ENCODE peak calls at places on chromosome 6, in six cellular contexts. One of them, this sample, is unnamed.
A peak's percentile ranks its signal among the peaks of the same experiment; 100 is the strongest.

GRCh38 chr6:57262491-57262890 is 40.4 kb upstream of the RAB23 start:
- DNase-seq in omental fat pad: no peak
- DNase-seq in fibroblast of lung: peak; percentile 73
- DNase-seq in right atrium auricular region: peak; percentile 87
- DNase-seq in GM12865: no peak
- DNase-seq in upper lobe of right lung: no peak
- DNase-seq in this sample: no peak

GRCh38 chr6:15761045-15761502 is 98.2 kb upstream of the DTNBP1 start:
- DNase-seq in right atrium auricular region: no peak
- DNase-seq in GM12865: no peak
- DNase-seq in fibroblast of lung: no peak
- DNase-seq in omental fat pad: no peak
- DNase-seq in upper lobe of right lung: no peak
- DNase-seq in this sample: no peak

GRCh38 chr6:53264915-53265615 is 83.7 kb downstream of the ELOVL5 start:
- DNase-seq in omental fat pad: no peak
- DNase-seq in right atrium auricular region: no peak
- DNase-seq in upper lobe of right lung: no peak
- DNase-seq in fibroblast of lung: no peak
- DNase-seq in GM12865: no peak
- DNase-seq in this sample: no peak

GRCh38 chr6:7432391-7433207 is 43.0 kb downstream of the RIOK1 start:
- DNase-seq in omental fat pad: no peak
- DNase-seq in upper lobe of right lung: no peak
- DNase-seq in fibroblast of lung: no peak
- DNase-seq in right atrium auricular region: no peak
- DNase-seq in GM12865: no peak
- DNase-seq in this sample: no peak

GRCh38 chr6:108699290-108700041 is 138.7 kb downstream of the FOXO3 start:
- DNase-seq in omental fat pad: no peak
- DNase-seq in upper lobe of right lung: no peak
- DNase-seq in fibroblast of lung: no peak
- DNase-seq in right atrium auricular region: peak; percentile 66
- DNase-seq in GM12865: no peak
- DNase-seq in this sample: no peak

GRCh38 chr6:53282234-53282633 is 66.5 kb downstream of the ELOVL5 start:
- DNase-seq in upper lobe of right lung: no peak
- DNase-seq in omental fat pad: no peak
- DNase-seq in fibroblast of lung: no peak
- DNase-seq in GM12865: no peak
- DNase-seq in right atrium auricular region: no peak
- DNase-seq in this sample: no peak

GRCh38 chr6:155171109-155171746 is 92.6 kb upstream of the CLDN20 start:
- DNase-seq in fibroblast of lung: peak; percentile 95
- DNase-seq in omental fat pad: no peak
- DNase-seq in upper lobe of right lung: no peak
- DNase-seq in right atrium auricular region: peak; percentile 91
- DNase-seq in GM12865: peak; percentile 91
- DNase-seq in this sample: peak; percentile 65

GRCh38 chr6:118660218-118660569 is 8.8 kb upstream of the CEP85L start:
- DNase-seq in omental fat pad: no peak
- DNase-seq in upper lobe of right lung: no peak
- DNase-seq in GM12865: no peak
- DNase-seq in right atrium auricular region: no peak
- DNase-seq in fibroblast of lung: no peak
- DNase-seq in this sample: peak; percentile 7

GRCh38 chr6:160254467-160255312 is 3.9 kb downstream of the SLC22A2 start:
- DNase-seq in upper lobe of right lung: no peak
- DNase-seq in fibroblast of lung: no peak
- DNase-seq in right atrium auricular region: no peak
- DNase-seq in omental fat pad: no peak
- DNase-seq in GM12865: no peak
- DNase-seq in this sample: peak; percentile 86

GRCh38 chr6:44627091-44627878 is 239.8 kb downstream of the CDC5L start:
- DNase-seq in omental fat pad: no peak
- DNase-seq in upper lobe of right lung: peak; percentile 77
- DNase-seq in fibroblast of lung: no peak
- DNase-seq in right atrium auricular region: no peak
- DNase-seq in GM12865: peak; percentile 5
- DNase-seq in this sample: no peak

GRCh38 chr6:36906539-36906938 is 20.8 kb downstream of the C6orf89 start:
- DNase-seq in upper lobe of right lung: peak; percentile 83
- DNase-seq in GM12865: no peak
- DNase-seq in right atrium auricular region: no peak
- DNase-seq in omental fat pad: no peak
- DNase-seq in fibroblast of lung: no peak
- DNase-seq in this sample: no peak

GRCh38 chr6:45417461-45417860 is 39.7 kb upstream of the SUPT3H start:
- DNase-seq in fibroblast of lung: no peak
- DNase-seq in GM12865: no peak
- DNase-seq in right atrium auricular region: no peak
- DNase-seq in omental fat pad: no peak
- DNase-seq in upper lobe of right lung: no peak
- DNase-seq in this sample: no peak

GRCh38 chr6:72245565-72245964 is 359.2 kb downstream of the RIMS1 start:
- DNase-seq in fibroblast of lung: peak; percentile 41
- DNase-seq in upper lobe of right lung: no peak
- DNase-seq in omental fat pad: no peak
- DNase-seq in right atrium auricular region: no peak
- DNase-seq in GM12865: no peak
- DNase-seq in this sample: no peak

GRCh38 chr6:138086573-138087196 is 20.5 kb downstream of the PERP start:
- DNase-seq in fibroblast of lung: peak; percentile 74
- DNase-seq in GM12865: no peak
- DNase-seq in omental fat pad: no peak
- DNase-seq in right atrium auricular region: no peak
- DNase-seq in upper lobe of right lung: no peak
- DNase-seq in this sample: peak; percentile 65

GRCh38 chr6:142013286-142013685 is 119.4 kb upstream of the GJE1 start:
- DNase-seq in right atrium auricular region: no peak
- DNase-seq in omental fat pad: no peak
- DNase-seq in upper lobe of right lung: no peak
- DNase-seq in fibroblast of lung: peak; percentile 94
- DNase-seq in GM12865: peak; percentile 10
- DNase-seq in this sample: no peak

GRCh38 chr6:107479089-107479690 is 10.7 kb upstream of the SOBP start:
- DNase-seq in fibroblast of lung: no peak
- DNase-seq in right atrium auricular region: no peak
- DNase-seq in upper lobe of right lung: no peak
- DNase-seq in GM12865: no peak
- DNase-seq in omental fat pad: no peak
- DNase-seq in this sample: no peak

GRCh38 chr6:39731565-39731964 is 6.4 kb upstream of the KIF6 start:
- DNase-seq in right atrium auricular region: no peak
- DNase-seq in fibroblast of lung: no peak
- DNase-seq in omental fat pad: no peak
- DNase-seq in GM12865: no peak
- DNase-seq in upper lobe of right lung: no peak
- DNase-seq in this sample: no peak
- TF ChIP-seq CTCF in right atrium auricular region: no peak
- TF ChIP-seq CTCF in fibroblast of lung: peak; percentile 23
- TF ChIP-seq CTCF in omental fat pad: no peak
- TF ChIP-seq CTCF in GM12865: no peak
- TF ChIP-seq CTCF in upper lobe of right lung: no peak
- TF ChIP-seq CTCF in this sample: no peak

DNA sequence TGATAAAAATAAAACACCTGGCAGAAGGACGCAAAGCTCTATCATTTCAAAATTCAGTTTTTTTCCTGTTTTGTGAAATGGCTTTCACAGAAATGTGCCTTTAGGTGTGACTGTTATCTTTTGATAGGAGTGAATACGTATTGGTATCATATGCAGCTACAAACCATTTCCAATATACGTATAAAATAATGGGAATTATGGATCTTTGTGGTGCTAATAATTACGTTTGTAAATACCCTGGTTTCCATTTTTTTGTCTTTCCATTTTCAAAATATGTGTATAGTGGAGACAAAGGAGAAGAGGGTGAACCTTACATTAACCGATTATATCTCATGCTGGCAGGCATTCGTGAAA is 108.7 kb upstream of the GMDS start:
- DNase-seq in upper lobe of right lung: no peak
- DNase-seq in GM12865: no peak
- DNase-seq in omental fat pad: no peak
- DNase-seq in right atrium auricular region: no peak
- DNase-seq in fibroblast of lung: no peak
- DNase-seq in this sample: no peak
- TF ChIP-seq CTCF in upper lobe of right lung: no peak
- TF ChIP-seq CTCF in GM12865: no peak
- TF ChIP-seq CTCF in omental fat pad: no peak
- TF ChIP-seq CTCF in right atrium auricular region: no peak
- TF ChIP-seq CTCF in fibroblast of lung: no peak
- TF ChIP-seq CTCF in this sample: no peak

DNA sequence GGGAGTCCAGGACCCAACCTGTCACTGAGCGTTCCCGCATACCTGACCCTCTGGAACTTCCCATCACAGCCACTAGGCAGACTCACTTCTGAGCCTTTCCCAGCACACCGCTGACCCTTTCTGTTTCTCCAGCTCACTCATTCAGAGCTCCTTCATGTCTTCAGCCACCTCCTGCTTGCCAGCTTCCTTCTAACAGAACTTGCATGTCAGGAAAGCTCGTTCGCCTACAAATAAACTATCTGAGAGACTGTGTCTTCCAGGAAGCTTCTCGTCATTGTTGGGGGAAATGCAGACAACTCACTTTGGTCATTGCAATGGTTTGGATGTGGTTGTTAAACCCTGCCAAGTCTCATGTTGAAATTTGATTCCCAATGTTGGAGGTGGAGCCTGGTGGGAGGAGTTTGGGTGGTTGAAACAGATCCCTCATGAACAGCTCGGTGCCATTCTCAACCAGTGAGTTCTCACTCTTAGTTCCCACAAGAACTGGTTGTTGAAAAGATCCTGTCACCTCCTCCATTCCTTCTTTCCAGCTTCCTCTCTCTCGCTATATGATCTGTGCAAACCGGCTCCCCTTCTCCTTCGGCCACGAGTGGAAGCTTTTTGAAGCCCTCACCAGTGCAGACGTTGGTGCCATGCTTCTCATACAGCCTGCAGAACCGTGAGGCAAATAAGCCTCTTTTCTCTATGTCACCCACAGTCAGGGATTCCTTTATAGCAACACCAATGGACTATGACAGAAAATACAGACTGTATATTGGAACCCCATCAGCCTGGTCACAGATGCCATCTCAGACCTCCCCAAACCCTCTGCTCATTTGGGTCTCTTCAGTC is 1.4 kb upstream of the MUC21 start:
- DNase-seq in upper lobe of right lung: no peak
- DNase-seq in fibroblast of lung: peak; percentile 87
- DNase-seq in GM12865: no peak
- DNase-seq in omental fat pad: no peak
- DNase-seq in right atrium auricular region: no peak
- DNase-seq in this sample: peak; percentile 58
- TF ChIP-seq CTCF in upper lobe of right lung: peak; percentile 25
- TF ChIP-seq CTCF in fibroblast of lung: peak; percentile 35
- TF ChIP-seq CTCF in GM12865: no peak
- TF ChIP-seq CTCF in omental fat pad: no peak
- TF ChIP-seq CTCF in right atrium auricular region: no peak
- TF ChIP-seq CTCF in this sample: no peak

DNA sequence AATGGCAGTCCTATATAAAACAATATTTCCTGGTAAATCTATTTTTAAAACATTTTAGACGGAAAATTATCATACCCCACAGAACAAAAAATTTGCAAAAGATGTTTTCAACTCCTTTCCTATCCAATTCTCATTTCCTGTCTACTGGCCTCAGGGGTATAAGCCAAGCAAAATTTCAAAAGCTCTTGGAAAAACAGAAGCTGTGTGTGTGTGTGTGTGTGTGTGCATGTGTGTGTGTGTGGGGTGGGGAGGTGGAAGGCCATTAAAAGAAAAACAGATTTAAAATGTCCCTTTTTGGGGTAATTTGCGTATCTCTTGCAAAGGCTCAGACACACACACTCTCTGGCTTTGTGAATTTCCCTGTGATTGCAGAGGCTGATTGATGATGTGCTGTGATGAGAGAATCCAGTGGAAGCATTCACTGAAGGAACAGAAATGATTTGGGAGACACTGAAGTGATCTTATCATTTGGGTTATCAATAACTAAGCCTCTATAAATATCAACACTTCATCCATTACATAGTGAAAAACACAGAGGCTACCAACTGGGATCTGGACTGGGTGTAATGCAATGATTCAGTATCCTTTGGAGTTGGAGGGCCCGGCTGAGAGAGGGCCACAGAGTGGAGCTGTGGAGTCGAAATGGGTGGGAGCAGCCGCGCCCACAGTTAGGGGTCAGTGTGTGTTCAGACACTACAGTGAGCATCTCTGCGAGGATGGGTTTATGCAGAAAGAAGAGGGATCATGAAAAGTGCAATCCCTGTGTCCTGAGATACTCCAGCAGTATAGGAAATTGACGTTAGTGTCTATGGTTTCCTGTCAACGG is 106.8 kb upstream of the PREP start:
- DNase-seq in right atrium auricular region: no peak
- DNase-seq in upper lobe of right lung: no peak
- DNase-seq in fibroblast of lung: peak; percentile 35
- DNase-seq in omental fat pad: no peak
- DNase-seq in GM12865: no peak
- DNase-seq in this sample: no peak
- TF ChIP-seq CTCF in right atrium auricular region: peak; percentile 11
- TF ChIP-seq CTCF in upper lobe of right lung: no peak
- TF ChIP-seq CTCF in fibroblast of lung: peak; percentile 44
- TF ChIP-seq CTCF in omental fat pad: no peak
- TF ChIP-seq CTCF in GM12865: no peak
- TF ChIP-seq CTCF in this sample: no peak

GRCh38 chr6:102216232-102216631 is 822.7 kb downstream of the GRIK2 start:
- DNase-seq in omental fat pad: no peak
- DNase-seq in GM12865: no peak
- DNase-seq in fibroblast of lung: no peak
- DNase-seq in right atrium auricular region: no peak
- DNase-seq in upper lobe of right lung: no peak
- DNase-seq in this sample: no peak
- TF ChIP-seq CTCF in omental fat pad: no peak
- TF ChIP-seq CTCF in GM12865: no peak
- TF ChIP-seq CTCF in fibroblast of lung: no peak
- TF ChIP-seq CTCF in right atrium auricular region: no peak
- TF ChIP-seq CTCF in upper lobe of right lung: no peak
- TF ChIP-seq CTCF in this sample: no peak

DNA sequence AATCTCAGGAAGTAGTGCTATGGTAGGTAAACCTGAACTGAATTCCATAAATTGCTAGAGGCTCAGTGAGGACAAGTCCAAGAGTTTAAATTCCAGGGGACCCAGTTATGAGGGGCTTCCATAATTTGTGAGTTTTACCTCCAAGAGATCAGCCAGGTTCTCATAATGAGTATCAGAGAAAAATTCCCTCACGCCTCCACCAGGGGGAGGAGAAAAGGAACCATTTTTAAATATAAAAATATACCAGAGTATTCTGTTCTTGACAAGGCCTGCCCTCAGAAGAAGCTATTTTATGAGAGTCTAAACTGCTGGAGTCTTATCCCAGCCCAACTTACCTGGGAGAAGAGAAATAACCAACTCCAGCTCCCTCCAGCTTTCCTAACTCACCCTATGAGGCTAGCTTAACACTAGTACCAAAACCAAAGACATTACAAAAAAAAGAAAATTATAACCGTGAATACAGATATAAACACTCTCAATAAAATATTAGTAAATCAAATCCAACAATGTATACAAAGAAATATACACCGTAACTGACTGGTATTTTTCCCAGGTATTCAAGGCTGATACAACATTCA is 158.7 kb downstream of the TFAP2A start:
- DNase-seq in omental fat pad: no peak
- DNase-seq in right atrium auricular region: no peak
- DNase-seq in upper lobe of right lung: no peak
- DNase-seq in fibroblast of lung: no peak
- DNase-seq in GM12865: peak; percentile 30
- DNase-seq in this sample: peak; percentile 16
- TF ChIP-seq CTCF in omental fat pad: no peak
- TF ChIP-seq CTCF in right atrium auricular region: no peak
- TF ChIP-seq CTCF in upper lobe of right lung: peak; percentile 31
- TF ChIP-seq CTCF in fibroblast of lung: peak; percentile 24
- TF ChIP-seq CTCF in GM12865: peak; percentile 43
- TF ChIP-seq CTCF in this sample: no peak

GRCh38 chr6:153503810-153504209 is 372.7 kb upstream of the RGS17 start:
- DNase-seq in fibroblast of lung: no peak
- DNase-seq in GM12865: peak; percentile 25
- DNase-seq in right atrium auricular region: no peak
- DNase-seq in upper lobe of right lung: no peak
- DNase-seq in omental fat pad: no peak
- DNase-seq in this sample: no peak
- TF ChIP-seq CTCF in fibroblast of lung: no peak
- TF ChIP-seq CTCF in GM12865: no peak
- TF ChIP-seq CTCF in right atrium auricular region: no peak
- TF ChIP-seq CTCF in upper lobe of right lung: no peak
- TF ChIP-seq CTCF in omental fat pad: no peak
- TF ChIP-seq CTCF in this sample: no peak